ENCODE peak calls at places on chromosomes 5 and 9, in ten cellular contexts. S, B, C, H, O, F, W, Z, N and G are unnamed samples.

GRCh38 chr5:9222054-9222738 is 323.7 kb downstream of the SEMA5A start:
- DNase-seq in S (no peak), B (no peak), C (no peak), H (peak; percentile 18), O (no peak), F (no peak), W (no peak), Z (no peak), N (no peak), G (no peak)

GRCh38 chr9:119961774-119962408 is 592.7 kb upstream of the BRINP1 start:
- DNase-seq in S (no peak), B (peak; percentile 35), C (peak; percentile 12), H (peak; percentile 73), O (no peak), F (peak; percentile 65), W (no peak), Z (no peak), N (peak; percentile 61), G (peak; percentile 48)

GRCh38 chr5:56910123-56910951 is 941 bp downstream of the SETD9 start:
- DNase-seq in S (peak; percentile 47), B (peak; percentile 49), C (peak; percentile 61), H (peak; percentile 36), O (no peak), F (peak; percentile 62), W (peak; percentile 34), Z (peak; percentile 77), N (peak; percentile 76), G (peak; percentile 68)

GRCh38 chr9:76810377-76810957 is 46.2 kb downstream of the PCA3 start:
- DNase-seq in S (peak; percentile 25), B (peak; percentile 52), C (peak; percentile 33), H (peak; percentile 37), O (no peak), F (peak; percentile 61), W (peak; percentile 38), Z (no peak), N (no peak), G (no peak)

GRCh38 chr9:9212963-9213362 is 1399.8 kb downstream of the PTPRD start:
- DNase-seq in S (no peak), B (no peak), C (no peak), H (no peak), O (no peak), F (no peak), W (no peak), Z (no peak), N (no peak), G (no peak)

GRCh38 chr5:13478831-13479465 is 465.5 kb downstream of the DNAH5 start:
- DNase-seq in S (peak; percentile 8), B (peak; percentile 44), C (peak; percentile 24), H (peak; percentile 41), O (no peak), F (peak; percentile 53), W (peak; percentile 0), Z (no peak), N (no peak), G (no peak)

GRCh38 chr5:90888511-90889324 is 330.1 kb downstream of the ADGRV1 start:
- DNase-seq in S (no peak), B (peak; percentile 7), C (peak; percentile 64), H (no peak), O (no peak), F (no peak), W (no peak), Z (no peak), N (no peak), G (no peak)

GRCh38 chr9:138043061-138043410 is 165.5 kb downstream of the CACNA1B start:
- DNase-seq in S (no peak), B (no peak), C (no peak), H (no peak), O (no peak), F (peak; percentile 6), W (no peak), Z (peak; percentile 28), N (no peak), G (peak; percentile 35)

GRCh38 chr5:61486476-61486875 is 154.4 kb downstream of the ZSWIM6 start:
- DNase-seq in S (no peak), B (no peak), C (no peak), H (no peak), O (no peak), F (no peak), W (no peak), Z (no peak), N (no peak), G (no peak)

DNA sequence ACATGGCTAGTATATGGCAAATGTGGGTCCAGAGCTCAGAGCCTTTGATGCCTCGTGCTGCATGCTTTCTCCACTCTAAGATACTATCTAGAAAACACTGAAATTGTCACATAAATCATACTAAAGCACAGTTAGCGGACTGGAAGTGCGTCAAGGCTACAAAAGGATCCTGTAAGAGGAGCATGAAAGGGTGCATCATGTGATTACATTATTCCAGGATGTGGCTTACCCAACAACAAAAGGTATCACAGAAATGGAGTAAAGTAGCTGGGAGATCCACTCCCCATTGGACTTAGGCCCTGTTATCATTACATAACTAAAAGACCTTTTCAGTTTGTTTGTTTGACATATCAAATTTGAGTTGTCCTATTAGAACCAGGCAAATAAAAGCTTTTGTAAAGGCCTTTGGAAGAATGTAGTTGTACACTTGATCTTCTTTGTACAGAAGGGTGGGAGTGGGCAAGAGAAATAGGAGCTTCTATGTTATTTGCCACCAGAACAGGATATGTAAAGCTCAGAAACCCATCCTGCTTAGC is 6.9 kb downstream of the SLC31A1 start:
- DNase-seq in S (no peak), B (no peak), C (peak; percentile 94), H (no peak), O (no peak), F (no peak), W (no peak), Z (no peak), N (no peak), G (no peak)
- H3K9me3 ChIP-seq in S (no peaks in the 10 kb centered on the region), B (no peaks in the 10 kb centered on the region), C (no peaks in the 10 kb centered on the region), H (no peaks in the 10 kb centered on the region), O (no peaks in the 10 kb centered on the region), F (no peaks in the 10 kb centered on the region), W (no peaks in the 10 kb centered on the region), Z (no peaks in the 10 kb centered on the region), N (no peaks in the 10 kb centered on the region), G (no peaks in the 10 kb centered on the region)

GRCh38 chr9:90815183-90815943 is 13.7 kb downstream of the SYK start:
- DNase-seq in S (no peak), B (peak; percentile 27), C (no peak), H (no peak), O (peak; percentile 58), F (peak; percentile 49), W (no peak), Z (no peak), N (no peak), G (no peak)

GRCh38 chr9:90813011-90813410 is 11.4 kb downstream of the SYK start:
- DNase-seq in S (no peak), B (no peak), C (no peak), H (no peak), O (no peak), F (no peak), W (no peak), Z (no peak), N (no peak), G (no peak)

GRCh38 chr9:90813523-90813922 is 11.9 kb downstream of the SYK start:
- DNase-seq in S (no peak), B (no peak), C (no peak), H (no peak), O (no peak), F (no peak), W (no peak), Z (no peak), N (no peak), G (no peak)

GRCh38 chr9:90815944-90816357 is 14.3 kb downstream of the SYK start:
- DNase-seq in S (no peak), B (no peak), C (no peak), H (no peak), O (peak; percentile 13), F (no peak), W (no peak), Z (no peak), N (no peak), G (no peak)

DNA sequence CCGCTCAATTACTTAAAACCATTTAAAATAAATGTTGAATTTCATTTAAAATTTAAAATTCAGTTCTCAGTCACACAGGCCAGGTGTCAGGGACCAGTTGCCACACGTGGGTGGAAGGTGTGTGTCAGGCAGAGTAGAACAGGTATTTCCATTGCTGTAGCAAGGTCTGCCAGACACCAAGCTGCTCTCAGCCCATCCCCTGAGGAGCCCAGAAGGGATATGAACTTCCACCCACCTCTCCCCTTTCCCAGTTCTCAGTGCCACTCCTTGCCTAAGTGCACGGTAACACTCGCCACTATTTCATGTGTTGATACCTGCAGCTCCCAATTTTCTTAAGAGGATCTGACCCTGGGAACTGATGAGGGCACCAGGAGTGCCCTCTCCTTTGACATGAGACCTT is 12.7 kb downstream of the SYK start:
- DNase-seq in S (no peak), B (no peak), C (no peak), H (no peak), O (no peak), F (no peak), W (no peak), Z (no peak), N (no peak), G (no peak)
- H3K4me3 ChIP-seq in S (no peak overlapping the region), B (no peak overlapping the region), C (no peak overlapping the region), H (no peak overlapping the region), O (no peak overlapping the region), F (no peak overlapping the region), W (no peak overlapping the region), Z (no peak overlapping the region), N (no peak overlapping the region), G (no peak overlapping the region)

GRCh38 chr5:140251527-140251973 is 51.4 kb downstream of the PFDN1 start:
- DNase-seq in S (no peak), B (peak; percentile 60), C (no peak), H (no peak), O (no peak), F (no peak), W (no peak), Z (peak; percentile 82), N (no peak), G (peak; percentile 49)

GRCh38 chr5:140252470-140253126 is 50.3 kb downstream of the PFDN1 start:
- DNase-seq in S (no peak), B (no peak), C (no peak), H (no peak), O (no peak), F (no peak), W (no peak), Z (no peak), N (no peak), G (no peak)

GRCh38 chr5:140250386-140250785 is 52.5 kb downstream of the PFDN1 start:
- DNase-seq in S (no peak), B (no peak), C (no peak), H (no peak), O (no peak), F (no peak), W (no peak), Z (no peak), N (no peak), G (no peak)

GRCh38 chr5:140246378-140247122 is 56.4 kb downstream of the PFDN1 start:
- DNase-seq in S (peak; percentile 59), B (no peak), C (no peak), H (peak; percentile 37), O (peak; percentile 80), F (peak; percentile 73), W (no peak), Z (no peak), N (no peak), G (peak; percentile 52)

GRCh38 chr5:140249536-140249935 is 53.4 kb downstream of the PFDN1 start:
- DNase-seq in S (no peak), B (no peak), C (no peak), H (no peak), O (no peak), F (no peak), W (no peak), Z (no peak), N (no peak), G (no peak)
- TF ChIP-seq CTCF in S (no peak), B (no peak), C (no peak), H (no peak), O (no peak), F (no peak), W (no peak), Z (no peak), N (no peak), G (no peak)

GRCh38 chr5:106699198-106699597 is 971.5 kb downstream of the EFNA5 start:
- DNase-seq in S (no peak), B (no peak), C (no peak), H (no peak), O (no peak), F (no peak), W (no peak), Z (no peak), N (no peak), G (no peak)
- H3K9me3 ChIP-seq in S (no peaks in the 10 kb centered on the region), B (no peaks in the 10 kb centered on the region), C (no peaks in the 10 kb centered on the region), H (no peaks in the 10 kb centered on the region), O (no peaks in the 10 kb centered on the region), F (no peaks in the 10 kb centered on the region), W (no peaks in the 10 kb centered on the region), Z (no peaks in the 10 kb centered on the region), N (no peaks in the 10 kb centered on the region), G (no peaks in the 10 kb centered on the region)